ENCODE peak calls at places on chromosomes 13 and 19, in eight cellular contexts. R is AG10803; M is activated T-helper 2 cell treated with anti-CD3 and anti-CD28 coated beads, Interferon-gamma antibody, Interleukin-2, Interleukin-4, amounts not matched to agents 10 μg/mL and 5 μg/mL and 100 μg/mL, durations not matched to agents 14 hours and 24 hours and 36 hours; B is stomach; D is hypothalamus; A is cardiac fibroblast; Z is stimulated activated CD4-positive, alpha-beta T cell treated with anti-CD3 and anti-CD28 coated beads, Interleukin-2, amount 100 ng/mL, for 48 hours; G is uterus. Y is an unnamed sample.

GRCh38 chr19:41578886-41579285 is 2.9 kb downstream of the CEACAM21 start:
- DNase-seq in G (no peak), A (no peak), D (no peak), B (no peak), R (no peak), Z (no peak), M (no peak), Y (no peak)

GRCh38 chr19:2529473-2529918 is 53.6 kb downstream of the GADD45B start:
- DNase-seq in A (peak; percentile 100), M (no peak), B (no peak), Z (no peak), D (no peak), G (no peak), R (peak; percentile 97), Y (no peak)

GRCh38 chr13:20294497-20294896 is 62.4 kb upstream of the GJB6 start:
- DNase-seq in G (no peak), M (no peak), Z (no peak), A (no peak), B (no peak), R (no peak), D (no peak), Y (no peak)

GRCh38 chr13:20457670-20458069 is 68.0 kb downstream of the CRYL1 start:
- DNase-seq in G (no peak), R (no peak), A (no peak), Z (no peak), M (no peak), D (no peak), B (no peak), Y (no peak)

GRCh38 chr13:23567792-23568480 is 2.3 kb upstream of the TNFRSF19 start:
- DNase-seq in D (no peak), R (peak; percentile 36), B (no peak), M (no peak), Z (no peak), G (no peak), A (no peak), Y (no peak)

GRCh38 chr19:46297700-46298476 is 1.0 kb downstream of the HIF3A start:
- DNase-seq in D (peak; percentile 45), B (peak; percentile 50), G (peak; percentile 84), Z (no peak), R (no peak), A (peak; percentile 55), M (no peak), Y (peak; percentile 97)

GRCh38 chr19:7989071-7989575 is 16.3 kb downstream of the ELAVL1 start:
- DNase-seq in R (no peak), A (peak; percentile 19), G (no peak), D (no peak), Z (no peak), M (no peak), B (no peak), Y (no peak)

GRCh38 chr19:35911173-35911572 is 3.1 kb upstream of the TYROBP start:
- DNase-seq in M (no peak), A (no peak), G (no peak), Z (no peak), D (no peak), R (no peak), B (no peak), Y (no peak)

GRCh38 chr13:113066746-113067145 is 38.8 kb upstream of the F7 start:
- DNase-seq in D (no peak), Z (no peak), M (no peak), R (no peak), A (no peak), G (no peak), B (no peak), Y (no peak)

Y was measured in sigmoid colon.